ENCODE peak calls at places on chromosomes 1 and 21, in five cellular contexts. U is mesothelial cell of epicardium, Z is GM13976, R is heart left ventricle, T is GM10248. N is an unnamed sample.

GRCh38 chr1:22665752-22666151 is 12.7 kb downstream of the C1QB start:
- DNase-seq in Z (no peak), U (peak), R (no peak), T (no peak), N (no peak)

GRCh38 chr1:215082532-215083407 is at the start of gene KCNK2:
- DNase-seq in T (peak), R (no peak), U (peak), Z (peak), N (no peak)

GRCh38 chr21:45598109-45598508 is 45.4 kb upstream of the PCBP3 start:
- DNase-seq in R (no peak), Z (no peak), U (no peak), T (no peak), N (no peak)

GRCh38 chr21:44383216-44383615 is 29.8 kb downstream of the TRPM2 start:
- DNase-seq in U (peak), R (no peak), Z (no peak), T (no peak), N (no peak)

GRCh38 chr1:58839871-58840835 is 56.3 kb upstream of the JUN start:
- DNase-seq in R (no peak), Z (no peak), U (no peak), T (no peak), N (no peak)

GRCh38 chr21:46027855-46028493 is 46.4 kb downstream of the COL6A1 start:
- DNase-seq in U (no peak), T (no peak), R (no peak), Z (no peak), N (no peak)

GRCh38 chr1:28914228-28915035 is at the start of gene EPB41:
- DNase-seq in Z (peak), R (peak), T (peak), U (peak), N (peak)

GRCh38 chr1:152502496-152503180 is 8.0 kb upstream of the LCE5A start:
- DNase-seq in T (no peak), R (no peak), U (no peak), Z (no peak), N (no peak)

GRCh38 chr1:224435318-224435763 is 744 bp upstream of the WDR26 start:
- DNase-seq in U (no peak), T (peak), R (no peak), Z (peak), N (peak)

GRCh38 chr1:227767401-227768396 is 32.5 kb downstream of the SNAP47 start:
- DNase-seq in T (no peak), R (peak), Z (no peak), U (no peak), N (no peak)

GRCh38 chr1:21344750-21345443 is 54.6 kb upstream of the ECE1 start:
- DNase-seq in T (no peak), U (no peak), Z (no peak), R (peak), N (peak)

GRCh38 chr1:213244664-213245091 is 193.6 kb downstream of the RPS6KC1 start:
- DNase-seq in Z (peak), R (no peak), U (no peak), T (peak), N (peak)

GRCh38 chr1:193431265-193431977 is 245.0 kb upstream of the B3GALT2 start:
- DNase-seq in T (no peak), U (no peak), Z (no peak), R (no peak), N (no peak)

GRCh38 chr21:43766734-43767497 is 9.2 kb downstream of the CSTB start:
- DNase-seq in U (no peak), Z (no peak), R (no peak), T (no peak), N (no peak)

GRCh38 chr1:228313536-228314277 is 92.9 kb downstream of the TRIM11 start:
- DNase-seq in R (no peak), U (no peak), T (no peak), Z (no peak), N (no peak)

GRCh38 chr1:31368611-31369107 is 4.2 kb downstream of the FABP3 start:
- DNase-seq in Z (no peak), T (no peak), U (no peak), R (peak), N (no peak)

GRCh38 chr1:86154581-86155060 is 2.0 kb downstream of the COL24A1 start:
- DNase-seq in Z (peak), U (peak), R (peak), T (no peak), N (no peak)

GRCh38 chr1:170586942-170587593 is 55.1 kb downstream of the GORAB start:
- DNase-seq in R (no peak), T (no peak), Z (no peak), U (no peak), N (no peak)

GRCh38 chr1:1672181-1672965 is 13.6 kb upstream of the CDK11B start:
- DNase-seq in Z (peak), T (no peak), U (no peak), R (no peak), N (no peak)

GRCh38 chr1:9792156-9793042 is 31.4 kb downstream of the CLSTN1 start:
- DNase-seq in Z (no peak), R (no peak), T (no peak), U (no peak), N (no peak)

GRCh38 chr1:176837708-176838107 is 326.8 kb downstream of the ASTN1 start:
- DNase-seq in R (no peak), Z (no peak), T (no peak), U (no peak), N (no peak)

GRCh38 chr1:86758570-86758969 is 54.2 kb downstream of the SH3GLB1 start:
- DNase-seq in T (no peak), U (no peak), Z (no peak), R (no peak), N (no peak)

GRCh38 chr1:84319662-84320061 is 18.2 kb downstream of the SAMD13 start:
- DNase-seq in T (no peak), U (no peak), Z (no peak), R (no peak), N (no peak)

GRCh38 chr1:23473037-23473800 is 10.8 kb downstream of the ASAP3 start:
- DNase-seq in U (no peak), R (no peak), Z (no peak), T (no peak), N (no peak)

GRCh38 chr1:170146861-170147260 is 1.1 kb downstream of the NTMT2 start:
- DNase-seq in R (no peak), Z (no peak), T (no peak), U (no peak), N (no peak)

GRCh38 chr1:177255411-177255810 is 84.7 kb downstream of the BRINP2 start:
- DNase-seq in R (no peak), T (no peak), U (no peak), Z (no peak), N (no peak)

GRCh38 chr1:162697140-162697895 is 65.1 kb downstream of the DDR2 start:
- DNase-seq in T (no peak), U (no peak), Z (no peak), R (no peak), N (no peak)

GRCh38 chr1:174274452-174274851 is 115.1 kb downstream of the RABGAP1L start:
- DNase-seq in Z (no peak), U (no peak), T (no peak), R (no peak), N (no peak)

GRCh38 chr1:1164701-1165451 is 8.8 kb upstream of the TTLL10 start:
- DNase-seq in Z (no peak), R (no peak), T (no peak), U (no peak), N (no peak)

GRCh38 chr1:3462356-3463012 is 8.0 kb downstream of the ARHGEF16 start:
- DNase-seq in T (no peak), Z (no peak), U (no peak), R (peak), N (no peak)

GRCh38 chr1:3902546-3902945 is 2.5 kb upstream of the C1orf174 start:
- DNase-seq in T (no peak), Z (no peak), R (no peak), U (no peak), N (no peak)

GRCh38 chr21:46111857-46112730 is 14.2 kb downstream of the COL6A2 start:
- DNase-seq in R (peak), Z (no peak), U (peak), T (no peak), N (no peak)

GRCh38 chr1:3319874-3320245 is 134.6 kb upstream of the ARHGEF16 start:
- DNase-seq in R (no peak), T (peak), Z (peak), U (no peak), N (peak)

GRCh38 chr1:24958766-24959622 is 28.9 kb upstream of the RUNX3 start:
- DNase-seq in U (no peak), T (no peak), R (no peak), Z (no peak), N (no peak)

GRCh38 chr1:93738075-93738622 is 56.5 kb upstream of the BCAR3 start:
- DNase-seq in Z (no peak), R (no peak), T (no peak), U (no peak), N (no peak)

GRCh38 chr1:97906567-97907228 is 14.1 kb downstream of the DPYD start:
- DNase-seq in R (peak), T (no peak), Z (no peak), U (no peak), N (no peak)

GRCh38 chr1:154867841-154868610 is 2.1 kb downstream of the KCNN3 start:
- DNase-seq in U (no peak), R (no peak), Z (peak), T (no peak), N (no peak)

GRCh38 chr1:212760126-212760823 is 31.3 kb downstream of the NSL1 start:
- DNase-seq in Z (peak), U (no peak), T (peak), R (no peak), N (peak)

GRCh38 chr1:224565186-224565585 is 50.9 kb upstream of the CNIH3 start:
- DNase-seq in R (no peak), U (no peak), Z (no peak), T (no peak), N (no peak)

GRCh38 chr1:19209439-19209989 is 552 bp downstream of the UBR4 start:
- DNase-seq in U (no peak), R (no peak), T (peak), Z (peak), N (peak)

GRCh38 chr1:19210772-19211549 is 895 bp upstream of the UBR4 start:
- DNase-seq in R (no peak), Z (no peak), T (no peak), U (no peak), N (peak)

GRCh38 chr1:19212167-19212566 is 2.1 kb upstream of the UBR4 start:
- DNase-seq in Z (no peak), T (no peak), R (no peak), U (no peak), N (no peak)

GRCh38 chr1:19208710-19209438 is 1.2 kb downstream of the UBR4 start:
- DNase-seq in T (no peak), R (no peak), U (no peak), Z (no peak), N (no peak)

GRCh38 chr1:19209990-19210771 is at the start of gene UBR4:
- DNase-seq in U (peak), R (peak), T (peak), Z (peak), N (peak)
- TF ChIP-seq CTCF in U (no peak), R (no peak), T (no peak), Z (peak), N (no peak)

GRCh38 chr1:240967070-240967724 is 355.2 kb upstream of the GREM2 start:
- DNase-seq in R (no peak), T (no peak), U (no peak), Z (no peak), N (no peak)
- TF ChIP-seq CTCF in R (no peak), T (no peak), U (peak), Z (no peak), N (no peak)

DNA sequence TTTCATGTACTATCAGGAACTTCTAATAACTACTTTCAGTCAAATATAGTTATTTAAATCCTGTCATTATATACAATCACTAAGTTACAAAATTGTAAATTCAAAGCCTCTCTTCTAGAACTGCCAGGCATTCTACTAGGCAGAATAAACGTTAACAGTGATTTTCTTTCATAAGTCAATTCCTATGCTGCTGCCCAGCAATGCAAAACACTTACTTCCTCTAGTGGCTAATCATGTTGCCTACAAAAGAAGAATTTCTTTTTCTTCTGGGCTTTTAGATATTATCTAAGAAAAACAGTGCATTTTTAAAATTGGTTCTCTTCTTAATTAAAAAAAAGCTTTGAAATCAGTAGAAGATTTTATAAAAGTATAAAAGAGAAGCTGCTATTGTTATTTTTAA is 509.8 kb upstream of the ADAMTS5 start:
- DNase-seq in T (no peak), Z (no peak), R (no peak), U (no peak), N (no peak)
- TF ChIP-seq CTCF in T (no peak), Z (no peak), R (peak), U (no peak), N (no peak)

GRCh38 chr1:82775402-82776000 is 974.8 kb downstream of the ADGRL2 start:
- DNase-seq in Z (no peak), T (no peak), R (no peak), U (no peak), N (no peak)

GRCh38 chr1:82783025-82783424 is 982.3 kb downstream of the ADGRL2 start:
- DNase-seq in R (no peak), T (no peak), Z (no peak), U (no peak), N (no peak)

GRCh38 chr1:82777240-82777639 is 976.5 kb downstream of the ADGRL2 start:
- DNase-seq in T (no peak), Z (no peak), R (no peak), U (no peak), N (no peak)

GRCh38 chr1:82782599-82782998 is 981.9 kb downstream of the ADGRL2 start:
- DNase-seq in T (no peak), Z (no peak), U (no peak), R (no peak), N (no peak)

GRCh38 chr1:82778612-82779011 is 977.9 kb downstream of the ADGRL2 start:
- DNase-seq in R (no peak), U (no peak), T (no peak), Z (no peak), N (no peak)
- TF ChIP-seq CTCF in R (no peak), U (no peak), T (no peak), Z (no peak), N (peak)

GRCh38 chr1:111197598-111198289 is 2.7 kb downstream of the DENND2D start:
- DNase-seq in U (no peak), T (no peak), R (no peak), Z (peak), N (no peak)
- TF ChIP-seq CTCF in U (no peak), T (peak), R (no peak), Z (peak), N (no peak)

DNA sequence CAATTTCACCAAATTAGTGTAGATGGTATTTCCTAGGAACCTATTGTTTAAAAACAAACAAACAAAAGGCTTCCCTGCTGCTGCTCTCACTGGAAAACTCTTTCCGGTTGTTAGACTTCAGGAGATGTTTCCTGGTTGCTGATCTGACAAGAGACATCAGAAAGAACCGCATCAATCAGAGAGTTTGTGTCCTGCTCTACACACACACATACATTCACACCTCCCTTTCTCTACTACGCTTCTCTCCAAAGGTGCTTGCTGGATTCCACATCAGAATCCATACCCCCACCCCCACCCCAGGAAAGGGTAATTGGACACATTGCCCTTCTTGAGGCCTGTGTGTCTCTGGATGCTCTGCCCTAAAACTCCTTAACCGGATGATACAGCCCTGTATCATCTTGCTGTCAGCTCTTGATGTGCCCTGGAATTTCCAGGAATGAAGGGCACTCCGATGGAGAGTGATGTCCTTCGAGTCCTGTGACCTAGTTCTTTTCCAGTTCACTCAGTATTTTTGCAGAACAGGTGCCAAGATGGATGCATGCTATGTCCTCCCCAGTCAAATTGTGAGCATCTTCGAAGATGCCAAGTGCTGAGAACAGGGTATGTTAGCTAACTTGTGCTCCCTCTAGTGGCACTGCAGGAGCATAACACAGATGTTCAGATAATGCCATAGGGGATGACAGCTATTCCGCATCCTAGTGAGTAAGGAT is 113.7 kb upstream of the SLC35F3 start:
- DNase-seq in T (peak), Z (peak), R (no peak), U (peak), N (peak)
- TF ChIP-seq CTCF in T (peak), Z (peak), R (peak), U (peak), N (peak)

GRCh38 chr1:235128453-235129328 is at the start of gene TOMM20:
- DNase-seq in T (peak), Z (peak), U (peak), R (peak), N (peak)
- TF ChIP-seq CTCF in T (no peak), Z (no peak), U (no peak), R (no peak), N (peak)

DNA sequence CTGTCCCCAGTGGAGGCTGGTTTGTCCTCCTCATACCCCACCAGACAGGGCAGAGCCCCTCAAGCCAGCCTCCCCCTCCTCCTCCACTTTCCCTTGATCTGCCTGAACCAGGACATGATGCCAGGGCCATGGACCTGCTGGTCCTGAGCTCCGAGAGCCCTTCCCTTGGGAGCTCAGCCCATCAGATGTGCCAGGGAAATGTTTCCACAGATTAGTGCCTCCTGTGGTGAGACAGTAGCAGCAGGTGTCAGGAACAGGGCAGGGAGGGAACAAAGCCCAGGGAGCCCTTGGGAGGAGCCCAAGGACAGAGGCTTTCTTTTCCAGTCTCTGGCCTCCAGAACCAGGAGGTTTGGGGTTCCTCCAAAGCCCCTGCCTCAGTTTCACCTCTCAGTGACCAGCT is 14.6 kb upstream of the SLC41A1 start:
- DNase-seq in R (no peak), U (no peak), Z (no peak), T (no peak), N (no peak)
- TF ChIP-seq CTCF in R (no peak), U (no peak), Z (no peak), T (no peak), N (no peak)

DNA sequence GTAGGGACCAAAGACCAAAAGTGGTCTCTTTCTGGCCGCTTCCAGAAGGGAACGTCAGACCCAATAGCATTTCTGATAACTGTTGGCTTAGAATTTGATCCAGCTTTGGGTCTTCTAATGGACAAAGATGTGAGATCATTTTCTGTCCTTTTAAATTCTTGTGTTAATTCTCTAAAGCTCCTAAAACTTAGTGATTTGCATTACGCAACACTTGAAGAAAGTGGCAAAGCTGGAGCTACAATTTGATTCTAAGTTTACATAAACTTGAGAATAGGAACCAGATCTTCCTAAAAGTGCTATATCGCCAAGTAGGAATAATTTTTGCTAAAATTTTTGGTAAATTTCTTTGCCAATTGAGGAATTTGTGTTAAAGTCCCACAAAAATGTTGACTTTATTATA is 21.6 kb upstream of the PLA2G4A start:
- DNase-seq in T (no peak), U (no peak), Z (no peak), R (no peak), N (no peak)
- TF ChIP-seq CTCF in T (no peak), U (no peak), Z (no peak), R (no peak), N (no peak)